ENCODE peak calls at places on chromosomes 7 and 10, in seven cellular contexts. K is heart right ventricle, C is lower lobe of right lung, V is neural progenitor cell, H is cardiac fibroblast, D is lung, O is IMR-90. S is an unnamed sample.

GRCh38 chr10:112536663-112537062 is 89.6 kb downstream of the VTI1A start:
- DNase-seq in C (no peak), K (no peak), V (no peak), D (no peak), O (no peak), H (no peak), S (no peak)

GRCh38 chr10:36515313-36515712 is 610.1 kb upstream of the ANKRD30A start:
- DNase-seq in D (no peak), H (no peak), O (peak), V (no peak), C (no peak), K (no peak), S (no peak)

GRCh38 chr7:28008171-28008570 is 172.4 kb downstream of the JAZF1 start:
- DNase-seq in D (no peak), C (no peak), V (no peak), K (no peak), H (no peak), O (no peak), S (no peak)

GRCh38 chr7:30710669-30711068 is 28.4 kb upstream of the CRHR2 start:
- DNase-seq in C (no peak), O (no peak), K (no peak), D (no peak), H (peak), V (no peak), S (no peak)

GRCh38 chr7:27364344-27364758 is 121.7 kb downstream of the EVX1 start:
- DNase-seq in K (peak), V (no peak), C (no peak), D (peak), O (peak), H (peak), S (peak)

GRCh38 chr10:52653510-52653909 is 119.1 kb downstream of the MBL2 start:
- DNase-seq in O (no peak), C (no peak), D (no peak), K (peak), V (no peak), H (no peak), S (no peak)

GRCh38 chr7:149624006-149624405 is 126.4 kb upstream of the ZNF746 start:
- DNase-seq in H (no peak), D (peak), V (peak), K (no peak), O (peak), C (peak), S (peak)

GRCh38 chr10:114367676-114368391 is 36.5 kb downstream of the AFAP1L2 start:
- DNase-seq in H (no peak), V (no peak), D (no peak), C (no peak), K (no peak), O (no peak), S (peak)

GRCh38 chr7:150657526-150657925 is 25.3 kb upstream of the GIMAP6 start:
- DNase-seq in C (no peak), O (no peak), K (no peak), D (no peak), H (no peak), V (no peak), S (no peak)

GRCh38 chr7:128347573-128348147 is 4.0 kb upstream of the RBM28 start:
- DNase-seq in H (peak), C (peak), D (no peak), V (peak), K (peak), O (peak), S (peak)

GRCh38 chr7:1555046-1555812 is 776 bp downstream of the TMEM184A start:
- DNase-seq in H (peak), C (no peak), D (no peak), V (no peak), K (no peak), O (peak), S (peak)

GRCh38 chr7:7103343-7104313 is 78.7 kb upstream of the C1GALT1 start:
- DNase-seq in O (peak), D (no peak), K (peak), C (no peak), H (peak), V (peak), S (peak)

GRCh38 chr10:71028066-71028465 is 139.7 kb upstream of the PCBD1 start:
- DNase-seq in D (no peak), K (no peak), H (no peak), C (no peak), V (no peak), O (no peak), S (no peak)

GRCh38 chr7:5549096-5549896 is 125.7 kb upstream of the TNRC18 start:
- DNase-seq in D (peak), C (peak), H (peak), V (no peak), O (peak), K (peak), S (peak)

DNA sequence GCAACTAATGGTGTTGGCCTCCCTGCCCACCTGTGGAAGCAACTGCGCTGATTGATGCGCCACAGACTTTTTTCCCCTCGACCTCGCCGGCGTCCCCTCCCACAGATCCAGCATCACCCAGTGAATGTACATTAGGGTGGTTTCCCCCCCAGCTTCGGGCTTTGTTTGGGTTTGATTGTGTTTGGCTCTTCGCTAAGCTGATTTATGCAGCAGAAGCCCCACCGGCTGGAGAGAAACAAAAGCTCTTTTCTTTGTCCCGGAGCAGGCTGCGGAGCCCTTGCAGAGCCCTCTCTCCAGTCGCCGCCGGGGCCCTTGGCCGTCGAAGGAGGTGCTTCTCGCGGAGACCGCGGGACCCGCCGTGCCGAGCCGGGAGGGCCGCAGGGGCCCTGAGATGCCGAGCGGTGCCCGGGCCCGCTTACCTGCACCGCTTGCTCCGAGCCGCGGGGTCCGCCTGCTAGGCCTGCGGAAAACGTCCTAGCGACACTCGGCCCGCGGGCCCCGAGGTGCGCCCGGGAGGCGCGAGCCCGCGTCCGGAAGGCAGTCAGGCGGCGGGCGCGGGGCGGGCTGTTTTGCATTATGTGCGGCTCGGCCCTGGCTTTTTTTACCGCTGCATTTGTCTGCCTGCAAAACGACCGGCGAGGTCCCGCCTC is 656 bp downstream of the ITGB8 start:
- DNase-seq in O (peak), C (peak), K (peak), V (peak), D (peak), H (peak), S (peak)
- TF ChIP-seq CTCF in O (no peak), C (no peak), K (no peak), V (peak), D (no peak), H (no peak), S (no peak)

GRCh38 chr7:142808461-142808801 is 37.7 kb downstream of the PRSS2 start:
- DNase-seq in V (no peak), O (no peak), D (no peak), H (no peak), C (no peak), K (no peak), S (peak)
- H3K4me3 ChIP-seq in V (no peak), O (no peak), D (no peak), H (no peak), C (no peak), K (no peak), S (no peak)

GRCh38 chr7:87325576-87326370 is 19.7 kb upstream of the CROT start:
- DNase-seq in O (no peak), V (no peak), D (no peak), H (no peak), C (no peak), K (no peak), S (no peak)
- TF ChIP-seq CTCF in O (no peak), V (no peak), D (no peak), H (no peak), C (no peak), K (no peak), S (no peak)

DNA sequence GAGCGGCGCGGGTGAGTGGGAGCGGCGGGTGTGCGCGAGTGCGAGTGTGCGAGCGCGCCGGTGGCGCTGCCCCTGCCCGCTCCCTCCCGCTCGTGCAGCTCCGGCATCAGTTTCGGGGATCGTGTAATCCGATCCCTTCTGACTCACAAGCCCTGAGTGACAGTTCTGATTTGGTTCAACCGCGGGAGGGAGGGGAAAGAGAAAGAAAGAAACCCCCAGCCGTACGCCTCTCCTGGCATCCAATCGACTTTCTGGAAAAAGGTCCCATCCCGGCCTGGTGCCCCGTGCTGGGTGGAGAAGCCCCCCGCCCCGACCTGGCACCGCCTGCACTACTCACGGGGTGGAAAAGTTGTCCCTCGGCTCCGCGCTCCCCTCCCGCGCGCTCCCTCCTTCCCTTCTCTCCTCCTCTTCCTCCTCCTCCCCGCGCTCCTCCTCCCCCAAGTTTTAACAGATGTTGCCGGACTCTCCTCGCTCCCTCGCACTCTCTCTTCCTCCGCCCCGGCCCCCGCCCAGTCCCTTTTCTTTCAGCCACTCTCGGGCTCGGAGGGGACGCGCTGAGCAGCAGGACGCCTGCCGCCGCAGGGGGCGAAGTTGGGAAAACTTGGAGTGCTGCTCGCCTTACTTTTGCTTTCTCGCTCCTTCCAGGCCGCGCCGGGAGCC is at the start of gene GLI3:
- DNase-seq in H (peak), C (peak), D (peak), K (peak), V (peak), O (peak), S (peak)
- H3K4me3 ChIP-seq in H (peak), C (peak), D (peak), K (peak), V (peak), O (peak), S (peak)

DNA sequence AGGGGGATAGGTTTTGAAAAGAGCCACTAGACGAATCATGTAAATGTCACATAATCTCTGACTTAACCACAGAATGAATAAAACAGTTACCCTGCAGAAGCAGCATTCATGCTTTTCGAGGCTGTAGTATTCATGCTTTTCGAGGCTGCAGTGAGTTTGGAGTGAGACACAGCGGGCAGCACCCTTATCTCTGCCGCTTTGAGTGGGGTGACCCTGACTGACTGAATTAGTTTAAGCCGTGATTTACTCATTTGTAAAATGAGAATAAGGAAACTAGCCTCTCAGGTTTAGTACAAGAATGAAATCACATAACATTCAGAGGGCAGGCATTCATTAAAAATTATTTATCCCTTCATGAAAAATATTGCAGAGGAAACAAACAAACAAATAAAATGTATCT is 92.8 kb upstream of the KMT2C start:
- DNase-seq in V (no peak), O (no peak), K (no peak), C (no peak), D (no peak), H (no peak), S (no peak)
- TF ChIP-seq CTCF in V (no peak), O (no peak), K (no peak), C (no peak), D (no peak), H (no peak), S (no peak)

GRCh38 chr10:72263613-72264241 is 10.0 kb upstream of the DDIT4 start:
- DNase-seq in V (no peak), H (peak), K (no peak), O (no peak), C (peak), D (no peak), S (no peak)
- H3K4me3 ChIP-seq in V (no peak), H (no peak), K (no peak), O (no peak), C (no peak), D (no peak), S (no peak)

S was measured in astrocyte of the spinal cord.